ENCODE peak calls at places on chromosomes 5 and 9, in seven cellular contexts. J, G, R, H, Y, O and Z are unnamed samples.

GRCh38 chr5:61624553-61624952 is 292.5 kb downstream of the ZSWIM6 start:
- DNase-seq in O (no peak), Y (no peak), H (no peak), J (no peak), G (no peak), R (no peak), Z (no peak)

GRCh38 chr5:54083851-54084250 is 226.5 kb downstream of the ARL15 start:
- DNase-seq in H (no peak), J (peak; percentile 15), R (no peak), O (no peak), Y (no peak), G (no peak), Z (no peak)

GRCh38 chr9:38008168-38009034 is 60.6 kb downstream of the SHB start:
- DNase-seq in Y (no peak), O (no peak), H (no peak), J (peak; percentile 92), G (peak; percentile 64), R (no peak), Z (no peak)

GRCh38 chr9:69204869-69205268 is 30.8 kb downstream of the TJP2 start:
- DNase-seq in H (no peak), O (peak; percentile 18), R (no peak), Y (no peak), J (peak; percentile 17), G (no peak), Z (peak; percentile 32)

GRCh38 chr9:120714088-120714845 is at the start of gene MEGF9:
- DNase-seq in Y (peak; percentile 93), H (peak; percentile 97), G (peak; percentile 94), O (peak; percentile 99), R (peak; percentile 97), J (peak; percentile 97), Z (peak; percentile 99)

GRCh38 chr5:89673019-89673418 is 736.5 kb downstream of the CETN3 start:
- DNase-seq in G (no peak), O (no peak), R (no peak), J (no peak), H (no peak), Y (no peak), Z (no peak)

GRCh38 chr5:173771058-173771742 is 116.9 kb upstream of the CPEB4 start:
- DNase-seq in R (no peak), O (no peak), H (no peak), Y (no peak), J (no peak), G (no peak), Z (peak; percentile 47)

GRCh38 chr5:151810907-151811306 is 39.2 kb downstream of the G3BP1 start:
- DNase-seq in J (no peak), R (no peak), Y (no peak), H (no peak), O (no peak), G (no peak), Z (no peak)

GRCh38 chr5:138824924-138825863 is 49.9 kb downstream of the LRRTM2 start:
- DNase-seq in H (no peak), O (no peak), Y (no peak), R (no peak), G (no peak), J (no peak), Z (peak; percentile 48)

GRCh38 chr5:10329808-10330481 is 22.2 kb upstream of the CMBL start:
- DNase-seq in R (no peak), G (no peak), J (peak; percentile 82), Y (no peak), O (no peak), H (no peak), Z (no peak)

GRCh38 chr5:110478899-110479298 is 247.6 kb downstream of the TMEM232 start:
- DNase-seq in J (peak; percentile 37), R (no peak), G (no peak), Y (no peak), H (no peak), O (no peak), Z (no peak)